ENCODE peak calls at places on chromosomes 11 and 22, in eight cellular contexts. F is effector memory CD4-positive, alpha-beta T cell; O is HCT116; T is heart right ventricle; G is lower lobe of right lung; Y is Caco-2; I is psoas muscle; B is brain microvascular endothelial cell. J is an unnamed sample. For H3K36me3, the result is how much of the 10 kb centered on the place peaks cover.

GRCh38 chr11:114078423-114078822 is 18.9 kb downstream of the ZBTB16 start:
- DNase-seq in B (no peak), F (no peak), G (no peak), Y (peak), T (no peak), O (no peak), I (no peak), J (no peak)

GRCh38 chr11:64887757-64888405 is 9.5 kb upstream of the EHD1 start:
- DNase-seq in Y (peak), I (peak), B (peak), T (peak), G (peak), F (peak), O (peak), J (peak)

GRCh38 chr11:45146072-45147016 is at the start of gene PRDM11:
- DNase-seq in O (peak), F (peak), Y (peak), B (peak), G (peak), I (peak), T (no peak), J (peak)

GRCh38 chr11:101516546-101516945 is 67.3 kb downstream of the TRPC6 start:
- DNase-seq in B (no peak), O (no peak), G (no peak), Y (no peak), I (no peak), F (no peak), T (no peak), J (no peak)

GRCh38 chr11:65615950-65616574 is 486 bp downstream of the PCNX3 start:
- DNase-seq in F (no peak), O (no peak), T (no peak), G (no peak), I (peak), Y (peak), B (no peak), J (no peak)

GRCh38 chr11:104918113-104918824 is 20.0 kb upstream of the CASP12 start:
- DNase-seq in O (no peak), B (peak), I (no peak), F (no peak), G (no peak), T (no peak), Y (no peak), J (peak)

GRCh38 chr11:2271327-2272240 is 1.2 kb upstream of the ASCL2 start:
- DNase-seq in G (no peak), B (no peak), F (no peak), O (no peak), I (no peak), Y (no peak), T (no peak), J (peak)

GRCh38 chr22:22934543-22935055 is 47.0 kb downstream of the IGLL5 start:
- DNase-seq in F (no peak), Y (no peak), T (no peak), O (no peak), B (no peak), I (peak), G (no peak), J (no peak)

GRCh38 chr11:70881948-70882715 is 370.2 kb downstream of the SHANK2 start:
- DNase-seq in O (no peak), B (no peak), F (no peak), T (no peak), Y (no peak), G (no peak), I (no peak), J (peak)

GRCh38 chr11:127105578-127105977 is 105.0 kb upstream of the KIRREL3 start:
- DNase-seq in T (no peak), O (no peak), Y (no peak), B (no peak), I (no peak), F (no peak), G (no peak), J (no peak)

GRCh38 chr11:44621140-44621681 is 55.7 kb downstream of the CD82 start:
- DNase-seq in B (peak), F (peak), O (peak), T (peak), I (peak), Y (peak), G (peak), J (peak)

GRCh38 chr11:45162064-45162375 is 15.6 kb downstream of the PRDM11 start:
- DNase-seq in Y (no peak), T (no peak), O (no peak), G (no peak), B (no peak), F (no peak), I (no peak), J (no peak)

GRCh38 chr11:130202818-130203671 is 43.5 kb downstream of the ST14 start:
- DNase-seq in I (no peak), G (peak), T (no peak), B (no peak), O (no peak), F (no peak), Y (no peak), J (peak)

GRCh38 chr11:876550-876949 is 33.9 kb downstream of the TSPAN4 start:
- DNase-seq in I (peak), O (no peak), B (no peak), F (no peak), G (no peak), Y (no peak), T (peak), J (no peak)

GRCh38 chr22:50625568-50626313 is 2.2 kb downstream of the ARSA start:
- DNase-seq in G (no peak), I (no peak), T (peak), Y (no peak), B (no peak), F (no peak), O (no peak), J (no peak)

GRCh38 chr22:36544107-36544620 is 15.2 kb upstream of the EIF3D start:
- DNase-seq in T (no peak), F (no peak), G (no peak), Y (no peak), I (no peak), B (peak), O (no peak), J (no peak)

GRCh38 chr11:121522043-121522941 is 69.5 kb upstream of the SORL1-AS1 start:
- DNase-seq in I (no peak), T (no peak), O (no peak), F (no peak), G (no peak), Y (no peak), B (no peak), J (no peak)

GRCh38 chr22:46750530-46750800 is 12.0 kb upstream of the TBC1D22A start:
- DNase-seq in F (no peak), Y (no peak), B (no peak), T (no peak), G (no peak), I (no peak), O (no peak), J (no peak)

GRCh38 chr22:33519140-33519973 is 400.9 kb downstream of the LARGE1 start:
- DNase-seq in T (no peak), I (peak), G (no peak), F (no peak), O (no peak), B (peak), Y (peak), J (peak)

GRCh38 chr22:48112687-48113521 is 1350.5 kb downstream of the TBC1D22A start:
- DNase-seq in F (no peak), B (no peak), T (no peak), I (no peak), Y (no peak), G (no peak), O (no peak), J (no peak)

GRCh38 chr11:6594142-6594768 is 9.2 kb downstream of the RRP8 start:
- DNase-seq in Y (no peak), I (no peak), O (no peak), G (no peak), B (no peak), F (no peak), T (no peak), J (no peak)
- H3K36me3 ChIP-seq in Y (under half), I (half or more), O (under half), G (half or more), B (under half), F (under half), T (under half), J (under half)

GRCh38 chr22:20738394-20739089 is 35.4 kb upstream of the SERPIND1 start:
- DNase-seq in I (no peak), G (no peak), F (no peak), O (no peak), Y (no peak), B (no peak), T (no peak), J (no peak)

GRCh38 chr22:20742764-20743163 is 31.1 kb upstream of the SERPIND1 start:
- DNase-seq in O (no peak), I (no peak), B (no peak), F (no peak), G (no peak), T (no peak), Y (no peak), J (no peak)

GRCh38 chr22:20740222-20740951 is 33.5 kb upstream of the SERPIND1 start:
- DNase-seq in T (no peak), I (no peak), O (no peak), G (no peak), F (no peak), B (peak), Y (no peak), J (no peak)

GRCh38 chr22:20741634-20742581 is 32.0 kb upstream of the SERPIND1 start:
- DNase-seq in B (peak), F (no peak), I (no peak), G (no peak), Y (peak), O (peak), T (no peak), J (peak)

GRCh38 chr22:20741008-20741633 is 32.8 kb upstream of the SERPIND1 start:
- DNase-seq in G (no peak), B (no peak), T (no peak), O (no peak), I (no peak), F (no peak), Y (no peak), J (peak)
- H3K36me3 ChIP-seq in G (half or more), B (under half), T (under half), O (under half), I (half or more), F (under half), Y (under half), J (under half)

GRCh38 chr11:62713343-62713742 is 5.9 kb downstream of the GNG3 start:
- DNase-seq in F (no peak), Y (peak), I (no peak), G (no peak), T (no peak), O (no peak), B (no peak), J (peak)

GRCh38 chr11:62716206-62716605 is 8.7 kb downstream of the GNG3 start:
- DNase-seq in T (no peak), I (no peak), G (no peak), F (no peak), O (no peak), B (no peak), Y (no peak), J (no peak)

GRCh38 chr11:62716816-62717215 is 9.3 kb downstream of the GNG3 start:
- DNase-seq in I (no peak), O (no peak), Y (no peak), G (no peak), F (no peak), T (no peak), B (no peak), J (no peak)

GRCh38 chr11:62712861-62713260 is 5.4 kb downstream of the GNG3 start:
- DNase-seq in B (no peak), Y (no peak), F (no peak), T (no peak), I (no peak), G (no peak), O (no peak), J (no peak)

DNA sequence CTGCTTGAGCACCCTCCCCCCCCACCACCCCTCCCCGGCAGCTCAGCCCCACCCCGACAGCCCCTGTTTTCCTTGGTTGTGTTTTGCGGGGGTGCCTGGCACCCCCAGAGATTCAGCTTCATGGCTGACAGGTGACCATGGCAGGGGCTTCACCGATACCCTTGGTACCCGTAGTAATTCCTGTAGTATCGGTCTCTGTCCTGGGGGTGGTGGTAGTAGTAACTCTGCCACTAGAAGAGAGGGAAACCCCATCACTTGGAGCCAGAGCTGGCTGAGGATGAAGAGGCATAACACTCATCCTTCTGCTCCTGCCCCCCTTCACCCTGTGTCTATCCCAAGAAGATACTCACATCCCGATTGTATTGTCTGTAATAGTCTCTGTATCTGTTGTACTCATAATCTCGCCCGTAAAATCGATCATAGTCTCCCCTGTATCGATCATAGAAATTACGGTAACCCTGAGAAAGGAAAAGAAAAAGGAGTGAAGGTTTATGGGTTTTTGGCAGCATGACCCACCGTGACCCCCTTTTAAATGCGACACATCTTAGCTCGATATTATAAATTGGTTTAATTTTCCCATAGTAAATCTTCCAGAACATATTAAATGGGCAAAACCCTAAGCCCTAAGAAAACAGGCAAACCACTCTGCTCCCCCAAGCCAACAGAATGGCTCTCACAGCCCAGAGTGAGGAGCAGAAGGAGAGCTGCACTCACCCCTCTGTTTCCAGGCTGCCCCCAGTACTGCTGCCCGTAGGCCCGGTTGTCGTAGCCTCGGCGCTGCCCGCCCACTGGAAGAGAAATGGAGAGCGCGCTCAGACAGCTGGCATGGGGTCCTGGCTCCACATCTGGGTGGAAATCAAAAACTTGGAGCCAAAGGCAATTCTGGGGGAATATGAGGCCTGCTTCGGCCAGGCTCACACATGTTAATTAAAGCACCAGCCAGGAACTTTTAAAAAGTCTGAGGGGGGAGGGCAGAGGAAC is 8.0 kb downstream of the GNG3 start:
- DNase-seq in I (no peak), G (no peak), O (no peak), F (no peak), T (no peak), B (no peak), Y (no peak), J (no peak)
- H3K36me3 ChIP-seq in I (half or more), G (half or more), O (half or more), F (half or more), T (half or more), B (half or more), Y (under half), J (half or more)

GRCh38 chr22:41334215-41334614 is 32.9 kb downstream of the ZC3H7B start:
- DNase-seq in I (peak), F (no peak), G (no peak), B (no peak), O (no peak), Y (no peak), T (no peak), J (no peak)
- H3K36me3 ChIP-seq in I (half or more), F (under half), G (half or more), B (under half), O (under half), Y (under half), T (under half), J (half or more)

GRCh38 chr11:67278939-67279588 is 10.0 kb upstream of the ANKRD13D start:
- DNase-seq in F (no peak), G (peak), I (peak), Y (no peak), O (no peak), B (no peak), T (no peak), J (no peak)

GRCh38 chr11:67277231-67277961 is 11.1 kb downstream of the GRK2 start:
- DNase-seq in I (peak), T (peak), Y (no peak), G (peak), B (no peak), O (no peak), F (peak), J (peak)

GRCh38 chr11:67279589-67280340 is 9.3 kb upstream of the ANKRD13D start:
- DNase-seq in F (no peak), I (peak), B (no peak), Y (no peak), T (peak), O (no peak), G (peak), J (no peak)

GRCh38 chr11:67276821-67277230 is 10.6 kb downstream of the GRK2 start:
- DNase-seq in T (peak), Y (no peak), O (no peak), G (peak), B (no peak), F (no peak), I (peak), J (no peak)

DNA sequence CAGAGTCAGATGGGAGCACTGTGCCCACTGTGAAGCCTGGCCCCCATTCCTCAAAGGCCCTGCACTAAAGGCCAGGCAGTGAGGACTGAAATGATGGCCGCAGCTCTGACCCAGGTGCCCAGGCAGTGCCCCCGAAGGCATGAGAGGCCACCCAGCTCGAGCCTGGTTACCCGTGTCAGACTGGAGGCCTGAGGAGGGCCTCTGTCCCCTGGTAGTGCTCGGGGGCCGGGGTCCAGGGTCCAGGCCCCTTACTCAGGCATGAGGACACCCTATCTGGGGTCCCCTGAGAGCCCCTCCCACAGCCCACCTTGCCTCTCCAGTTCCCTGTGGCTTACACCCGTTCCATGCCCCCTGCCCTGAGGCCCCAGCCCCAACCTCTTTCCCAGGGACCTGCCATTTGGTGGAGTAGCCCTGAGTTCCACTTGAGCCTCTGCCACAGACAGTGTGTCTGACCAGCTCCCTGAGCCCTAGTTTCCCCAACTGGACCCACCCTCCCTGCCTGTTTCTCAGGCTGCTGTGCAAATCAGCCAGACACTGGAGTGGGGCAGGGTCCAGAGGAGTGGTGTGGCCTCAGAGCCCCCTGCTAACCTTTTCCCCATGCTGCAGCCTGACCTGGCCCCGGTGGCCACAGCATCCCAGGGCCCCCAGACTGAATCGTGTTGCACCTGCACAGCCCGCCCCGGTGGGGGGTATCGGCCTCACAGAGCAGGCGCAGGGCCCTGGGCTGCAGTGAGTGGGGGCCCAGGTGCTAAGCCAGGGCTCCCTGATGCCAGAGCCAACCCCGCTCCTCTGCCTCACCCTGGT is 10.8 kb upstream of the ANKRD13D start:
- DNase-seq in F (no peak), I (peak), G (peak), Y (no peak), O (no peak), T (peak), B (no peak), J (no peak)
- H3K36me3 ChIP-seq in F (half or more), I (half or more), G (half or more), Y (under half), O (under half), T (under half), B (under half), J (half or more)

J was measured in trophoblast cell.